ENCODE peak calls at places on chromosome 3, in seven cellular contexts. Y, P, K, H, N, L and R are unnamed samples.

GRCh38 chr3:100080573-100080972 is 33.7 kb downstream of the FILIP1L start:
- DNase-seq in K (no peak), N (no peak), Y (no peak), L (no peak), H (no peak), P (peak; percentile 38), R (no peak)

GRCh38 chr3:128878556-128879124 is 780 bp upstream of the ACAD9 start:
- DNase-seq in K (no peak), L (no peak), Y (no peak), P (peak; percentile 15), H (peak; percentile 35), N (peak; percentile 8), R (no peak)

GRCh38 chr3:167762296-167762695 is 26.8 kb downstream of the SERPINI1 start:
- DNase-seq in P (no peak), H (no peak), N (no peak), L (no peak), K (no peak), Y (no peak), R (no peak)

GRCh38 chr3:66297260-66297863 is 76.6 kb downstream of the SLC25A26 start:
- DNase-seq in H (no peak), N (no peak), Y (no peak), P (no peak), L (no peak), K (no peak), R (no peak)

GRCh38 chr3:49867871-49868321 is 1.8 kb downstream of the CAMKV start:
- DNase-seq in P (peak; percentile 27), N (no peak), H (peak; percentile 46), Y (peak; percentile 78), L (no peak), K (no peak), R (no peak)

GRCh38 chr3:122064318-122064717 is 9.2 kb downstream of the CD86 start:
- DNase-seq in Y (no peak), K (no peak), H (no peak), N (no peak), P (no peak), L (no peak), R (no peak)

GRCh38 chr3:125231895-125232294 is 19.3 kb upstream of the SLC12A8 start:
- DNase-seq in P (no peak), K (no peak), Y (no peak), N (no peak), L (no peak), H (no peak), R (no peak)

GRCh38 chr3:143484851-143485512 is 363.3 kb downstream of the SLC9A9 start:
- DNase-seq in P (no peak), N (no peak), H (peak; percentile 15), Y (no peak), L (no peak), K (peak; percentile 4), R (peak; percentile 46)

GRCh38 chr3:39788484-39788883 is 20.9 kb upstream of the MYRIP start:
- DNase-seq in K (no peak), H (no peak), N (no peak), L (no peak), Y (no peak), P (no peak), R (no peak)

GRCh38 chr3:128481438-128481942 is 11.5 kb downstream of the GATA2 start:
- DNase-seq in H (no peak), Y (no peak), L (no peak), P (no peak), N (no peak), K (no peak), R (no peak)

GRCh38 chr3:156187146-156187769 is 66.9 kb downstream of the KCNAB1 start:
- DNase-seq in N (no peak), L (no peak), H (no peak), Y (no peak), P (no peak), K (no peak), R (no peak)

GRCh38 chr3:148173836-148174235 is 523.9 kb upstream of the AGTR1 start:
- DNase-seq in H (no peak), P (no peak), N (peak; percentile 13), Y (no peak), L (no peak), K (no peak), R (no peak)

GRCh38 chr3:157127831-157128767 is 31.8 kb downstream of the CCNL1 start:
- DNase-seq in P (peak; percentile 78), N (no peak), H (peak; percentile 68), L (no peak), K (peak; percentile 75), Y (no peak), R (no peak)

GRCh38 chr3:194852836-194853508 is 167.3 kb downstream of the FAM43A start:
- DNase-seq in N (no peak), Y (no peak), P (no peak), K (no peak), L (no peak), H (no peak), R (no peak)

GRCh38 chr3:105656607-105657504 is 212.0 kb downstream of the CBLB start:
- DNase-seq in N (no peak), P (peak; percentile 1), H (no peak), K (no peak), L (no peak), Y (no peak), R (no peak)

GRCh38 chr3:59212128-59212764 is 162.4 kb upstream of the CFAP20DC start:
- DNase-seq in H (peak; percentile 29), K (peak; percentile 22), Y (no peak), N (peak; percentile 19), L (no peak), P (peak; percentile 26), R (peak; percentile 39)

GRCh38 chr3:169668957-169669681 is 5.6 kb upstream of the MECOM start:
- DNase-seq in K (peak; percentile 38), L (no peak), P (peak; percentile 29), H (peak; percentile 75), Y (peak; percentile 86), N (no peak), R (peak; percentile 84)

GRCh38 chr3:165753560-165753959 is 83.7 kb downstream of the BCHE start:
- DNase-seq in K (no peak), H (no peak), Y (no peak), N (no peak), P (no peak), L (no peak), R (no peak)

GRCh38 chr3:53457068-53457467 is 37.3 kb upstream of the CACNA1D start:
- DNase-seq in K (no peak), L (no peak), Y (no peak), H (peak; percentile 40), N (no peak), P (no peak), R (no peak)
- TF ChIP-seq SP1 in K (no peak), L (no peak), Y (no peak), H (no peak), N (no peak), P (no peak), R (no peak)

GRCh38 chr3:45911496-45912226 is 25.3 kb downstream of the CCR9 start:
- DNase-seq in H (no peak), L (no peak), P (no peak), N (no peak), Y (no peak), K (no peak), R (no peak)

GRCh38 chr3:45914362-45915077 is 28.2 kb downstream of the CCR9 start:
- DNase-seq in P (no peak), K (no peak), H (no peak), Y (no peak), L (no peak), N (no peak), R (no peak)

GRCh38 chr3:45910892-45911291 is 24.5 kb downstream of the CCR9 start:
- DNase-seq in Y (no peak), L (no peak), K (no peak), P (no peak), H (no peak), N (no peak), R (no peak)

GRCh38 chr3:45915080-45915479 is 28.2 kb upstream of the CXCR6 start:
- DNase-seq in P (no peak), H (no peak), L (no peak), K (no peak), N (no peak), Y (no peak), R (no peak)

DNA sequence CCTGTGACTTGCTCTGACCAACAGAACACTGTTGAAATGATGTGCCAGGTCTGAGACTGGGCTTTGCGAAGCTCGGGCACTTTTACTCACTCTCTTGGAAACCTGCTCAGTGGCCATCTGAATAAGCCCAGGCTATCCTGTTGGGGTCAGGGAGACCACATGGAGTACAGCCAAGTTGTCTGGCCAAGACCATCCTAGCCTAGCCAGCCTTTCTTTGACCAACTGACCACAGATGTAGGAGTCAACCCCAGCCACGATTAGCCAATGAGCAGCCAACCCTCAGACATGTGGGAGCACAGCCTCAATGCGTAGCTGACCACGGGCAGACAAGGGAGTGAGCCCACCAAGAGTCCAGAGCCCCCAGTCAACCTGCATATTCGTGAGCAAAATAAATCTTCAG is 26.1 kb downstream of the CCR9 start:
- DNase-seq in K (no peak), H (no peak), Y (no peak), P (no peak), L (no peak), N (no peak), R (no peak)
- TF ChIP-seq SP1 in K (no peak), H (no peak), Y (no peak), P (no peak), L (no peak), N (no peak), R (no peak)

DNA sequence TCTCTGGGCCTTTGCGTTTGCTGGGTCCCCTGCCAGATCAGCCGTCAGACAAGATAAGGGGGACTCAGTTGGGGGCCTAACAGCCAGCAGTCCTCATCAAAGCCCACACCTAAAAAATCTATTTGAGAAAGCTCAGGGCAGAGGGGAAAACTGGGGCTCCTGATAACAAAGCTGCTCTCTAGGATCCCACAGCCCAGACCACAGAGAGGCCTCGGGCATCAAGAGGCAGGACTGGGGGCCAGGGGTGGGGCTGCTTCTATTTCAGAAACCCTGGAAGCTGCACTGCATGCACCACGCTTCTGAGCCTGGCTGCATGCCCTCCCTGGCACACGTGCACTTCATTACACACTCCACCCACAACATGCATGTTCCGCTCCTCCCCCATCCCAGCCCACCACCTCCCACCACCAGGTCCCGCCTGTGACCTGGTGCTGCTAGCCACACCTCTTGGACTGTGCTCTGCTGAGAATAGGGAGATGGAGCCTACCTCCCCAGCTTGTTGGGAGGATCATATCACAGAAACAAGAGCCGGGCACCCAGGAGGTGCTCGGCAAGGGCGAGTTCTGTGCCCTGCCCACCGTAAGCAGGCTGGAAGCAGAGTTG is 26.6 kb downstream of the FBLN2 start:
- DNase-seq in P (no peak), N (no peak), H (peak; percentile 81), Y (no peak), K (no peak), L (no peak), R (no peak)
- TF ChIP-seq SP1 in P (no peak), N (no peak), H (no peak), Y (no peak), K (no peak), L (no peak), R (no peak)

GRCh38 chr3:48695113-48695753 is 9.5 kb upstream of the NCKIPSD start:
- DNase-seq in Y (peak; percentile 80), K (no peak), L (peak; percentile 82), H (no peak), P (no peak), N (no peak), R (no peak)

GRCh38 chr3:48692551-48692950 is 6.8 kb upstream of the NCKIPSD start:
- DNase-seq in L (no peak), N (no peak), Y (no peak), P (no peak), H (no peak), K (no peak), R (no peak)

GRCh38 chr3:48693826-48694225 is 8.1 kb upstream of the NCKIPSD start:
- DNase-seq in N (no peak), K (no peak), H (no peak), Y (no peak), L (no peak), P (no peak), R (no peak)

GRCh38 chr3:48696156-48696555 is 10.4 kb upstream of the NCKIPSD start:
- DNase-seq in N (no peak), Y (no peak), L (no peak), K (no peak), H (no peak), P (no peak), R (no peak)

GRCh38 chr3:48694610-48695051 is 8.9 kb upstream of the NCKIPSD start:
- DNase-seq in H (no peak), N (no peak), Y (no peak), L (no peak), P (no peak), K (peak; percentile 32), R (no peak)
- TF ChIP-seq SP1 in H (no peak), N (no peak), Y (no peak), L (no peak), P (no peak), K (peak; percentile 14), R (no peak)